ENCODE peak calls at places on chromosomes 12 and 14, in eight cellular contexts. One of them, this sample, is unnamed.

GRCh38 chr14:34347683-34348082 is 114.4 kb downstream of the SPTSSA start:
- DNase-seq in MM.1S: no peak
- DNase-seq in H1: no peak
- DNase-seq in neuronal stem cell: no peak
- DNase-seq in fibroblast of lung: no peak
- DNase-seq in HCT116: no peak
- DNase-seq in kidney: no peak
- DNase-seq in astrocyte: no peak
- DNase-seq in this sample: no peak

GRCh38 chr12:18653465-18653864 is 84.3 kb downstream of the PLCZ1 start:
- DNase-seq in MM.1S: no peak
- DNase-seq in kidney: no peak
- DNase-seq in H1: no peak
- DNase-seq in neuronal stem cell: no peak
- DNase-seq in astrocyte: no peak
- DNase-seq in HCT116: no peak
- DNase-seq in fibroblast of lung: no peak
- DNase-seq in this sample: no peak

GRCh38 chr14:78022059-78022458 is 148.1 kb upstream of the NRXN3 start:
- DNase-seq in astrocyte: peak; percentile 32
- DNase-seq in HCT116: peak; percentile 67
- DNase-seq in fibroblast of lung: peak; percentile 58
- DNase-seq in MM.1S: peak; percentile 63
- DNase-seq in neuronal stem cell: peak; percentile 67
- DNase-seq in H1: peak; percentile 95
- DNase-seq in kidney: no peak
- DNase-seq in this sample: peak; percentile 30

GRCh38 chr14:106013879-106014376 is 487.5 kb downstream of the TMEM121 start:
- DNase-seq in MM.1S: no peak
- DNase-seq in fibroblast of lung: no peak
- DNase-seq in astrocyte: no peak
- DNase-seq in H1: no peak
- DNase-seq in kidney: no peak
- DNase-seq in HCT116: no peak
- DNase-seq in neuronal stem cell: no peak
- DNase-seq in this sample: no peak

GRCh38 chr14:26204954-26205479 is 392.8 kb downstream of the NOVA1 start:
- DNase-seq in neuronal stem cell: peak; percentile 43
- DNase-seq in fibroblast of lung: peak; percentile 14
- DNase-seq in MM.1S: no peak
- DNase-seq in HCT116: no peak
- DNase-seq in astrocyte: no peak
- DNase-seq in kidney: peak; percentile 74
- DNase-seq in H1: peak; percentile 71
- DNase-seq in this sample: no peak

GRCh38 chr12:91203610-91204009 is 21.0 kb upstream of the DCN start:
- DNase-seq in kidney: no peak
- DNase-seq in H1: no peak
- DNase-seq in neuronal stem cell: no peak
- DNase-seq in HCT116: no peak
- DNase-seq in fibroblast of lung: no peak
- DNase-seq in MM.1S: no peak
- DNase-seq in astrocyte: no peak
- DNase-seq in this sample: no peak

GRCh38 chr12:78208106-78208505 is 377.4 kb downstream of the NAV3 start:
- DNase-seq in HCT116: no peak
- DNase-seq in H1: no peak
- DNase-seq in fibroblast of lung: peak; percentile 67
- DNase-seq in neuronal stem cell: no peak
- DNase-seq in MM.1S: no peak
- DNase-seq in kidney: no peak
- DNase-seq in astrocyte: peak; percentile 67
- DNase-seq in this sample: no peak

GRCh38 chr12:132322206-132323132 is 6.9 kb downstream of the GALNT9 start:
- DNase-seq in fibroblast of lung: no peak
- DNase-seq in MM.1S: no peak
- DNase-seq in kidney: peak; percentile 75
- DNase-seq in astrocyte: no peak
- DNase-seq in H1: no peak
- DNase-seq in neuronal stem cell: no peak
- DNase-seq in HCT116: no peak
- DNase-seq in this sample: no peak

GRCh38 chr12:109156586-109156985 is 40.2 kb downstream of the ACACB start:
- DNase-seq in neuronal stem cell: no peak
- DNase-seq in MM.1S: no peak
- DNase-seq in fibroblast of lung: no peak
- DNase-seq in HCT116: no peak
- DNase-seq in astrocyte: no peak
- DNase-seq in H1: no peak
- DNase-seq in kidney: no peak
- DNase-seq in this sample: no peak

GRCh38 chr12:116813271-116814041 is 67.8 kb downstream of the HRK start:
- DNase-seq in H1: no peak
- DNase-seq in kidney: no peak
- DNase-seq in neuronal stem cell: no peak
- DNase-seq in fibroblast of lung: peak; percentile 18
- DNase-seq in astrocyte: peak; percentile 11
- DNase-seq in MM.1S: no peak
- DNase-seq in HCT116: peak; percentile 41
- DNase-seq in this sample: peak; percentile 94

GRCh38 chr12:32736445-32736844 is 19.3 kb downstream of the YARS2 start:
- DNase-seq in fibroblast of lung: no peak
- DNase-seq in astrocyte: no peak
- DNase-seq in neuronal stem cell: no peak
- DNase-seq in HCT116: no peak
- DNase-seq in kidney: no peak
- DNase-seq in MM.1S: no peak
- DNase-seq in H1: no peak
- DNase-seq in this sample: no peak

GRCh38 chr12:109741970-109742372 is 28.3 kb downstream of the FAM222A start:
- DNase-seq in fibroblast of lung: no peak
- DNase-seq in astrocyte: no peak
- DNase-seq in neuronal stem cell: no peak
- DNase-seq in H1: peak; percentile 39
- DNase-seq in MM.1S: no peak
- DNase-seq in HCT116: no peak
- DNase-seq in kidney: peak; percentile 30
- DNase-seq in this sample: no peak

GRCh38 chr12:6827982-6828670 is at the start of gene P3H3:
- DNase-seq in HCT116: no peak
- DNase-seq in H1: peak; percentile 76
- DNase-seq in neuronal stem cell: no peak
- DNase-seq in MM.1S: no peak
- DNase-seq in astrocyte: peak; percentile 42
- DNase-seq in kidney: peak; percentile 84
- DNase-seq in fibroblast of lung: peak; percentile 56
- DNase-seq in this sample: no peak

GRCh38 chr12:66550626-66551025 is 128.2 kb downstream of the GRIP1 start:
- DNase-seq in kidney: no peak
- DNase-seq in H1: no peak
- DNase-seq in neuronal stem cell: no peak
- DNase-seq in fibroblast of lung: no peak
- DNase-seq in astrocyte: no peak
- DNase-seq in MM.1S: no peak
- DNase-seq in HCT116: no peak
- DNase-seq in this sample: no peak

GRCh38 chr12:15446798-15447197 is 124.5 kb downstream of the PTPRO start:
- DNase-seq in astrocyte: peak; percentile 57
- DNase-seq in fibroblast of lung: peak; percentile 71
- DNase-seq in HCT116: no peak
- DNase-seq in neuronal stem cell: no peak
- DNase-seq in MM.1S: no peak
- DNase-seq in H1: no peak
- DNase-seq in kidney: no peak
- DNase-seq in this sample: peak; percentile 85

GRCh38 chr14:91892918-91893527 is 25.7 kb upstream of the TC2N start:
- DNase-seq in kidney: peak; percentile 20
- DNase-seq in fibroblast of lung: no peak
- DNase-seq in neuronal stem cell: peak; percentile 36
- DNase-seq in H1: peak; percentile 82
- DNase-seq in HCT116: peak; percentile 23
- DNase-seq in astrocyte: no peak
- DNase-seq in MM.1S: no peak
- DNase-seq in this sample: no peak

GRCh38 chr14:75715926-75716780 is 55.1 kb downstream of the TTLL5 start:
- DNase-seq in fibroblast of lung: peak; percentile 82
- DNase-seq in astrocyte: peak; percentile 80
- DNase-seq in kidney: no peak
- DNase-seq in H1: no peak
- DNase-seq in neuronal stem cell: no peak
- DNase-seq in HCT116: no peak
- DNase-seq in MM.1S: no peak
- DNase-seq in this sample: no peak

GRCh38 chr14:75714993-75715392 is 53.9 kb downstream of the TTLL5 start:
- DNase-seq in fibroblast of lung: peak; percentile 14
- DNase-seq in HCT116: no peak
- DNase-seq in neuronal stem cell: no peak
- DNase-seq in MM.1S: no peak
- DNase-seq in H1: no peak
- DNase-seq in kidney: no peak
- DNase-seq in astrocyte: no peak
- DNase-seq in this sample: no peak

GRCh38 chr14:75711134-75711795 is 50.2 kb downstream of the TTLL5 start:
- DNase-seq in fibroblast of lung: peak; percentile 67
- DNase-seq in astrocyte: peak; percentile 57
- DNase-seq in MM.1S: no peak
- DNase-seq in H1: peak; percentile 47
- DNase-seq in HCT116: peak; percentile 43
- DNase-seq in neuronal stem cell: peak; percentile 33
- DNase-seq in kidney: no peak
- DNase-seq in this sample: no peak

GRCh38 chr14:75709207-75709812 is 48.3 kb downstream of the TTLL5 start:
- DNase-seq in kidney: peak; percentile 81
- DNase-seq in H1: peak; percentile 56
- DNase-seq in MM.1S: peak; percentile 34
- DNase-seq in neuronal stem cell: peak; percentile 59
- DNase-seq in fibroblast of lung: peak; percentile 74
- DNase-seq in astrocyte: peak; percentile 64
- DNase-seq in HCT116: peak; percentile 68
- DNase-seq in this sample: no peak

DNA sequence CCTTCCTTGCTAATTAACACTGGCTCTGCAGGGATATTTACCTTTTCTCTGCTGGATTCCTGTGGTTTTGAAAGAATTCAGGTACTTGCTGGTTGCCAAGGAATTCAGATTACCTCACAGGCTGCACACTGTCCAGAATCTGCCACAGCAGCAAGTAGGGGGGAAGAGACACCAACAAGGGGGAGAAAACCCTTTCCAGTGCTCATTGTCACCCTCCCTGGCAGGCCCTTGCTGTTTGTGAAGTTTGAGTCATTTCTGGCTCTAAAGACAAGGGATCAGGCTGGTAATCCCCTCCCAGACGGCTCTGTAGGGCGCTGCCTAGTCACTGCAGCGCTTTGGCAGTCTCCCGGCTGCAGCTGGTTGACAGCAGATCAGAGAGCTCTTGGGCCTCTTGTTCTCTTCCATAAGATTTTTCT is 50.8 kb downstream of the TTLL5 start:
- DNase-seq in neuronal stem cell: peak; percentile 55
- DNase-seq in astrocyte: peak; percentile 95
- DNase-seq in H1: peak; percentile 51
- DNase-seq in fibroblast of lung: peak; percentile 97
- DNase-seq in kidney: peak; percentile 91
- DNase-seq in MM.1S: no peak
- DNase-seq in HCT116: peak; percentile 34
- DNase-seq in this sample: peak; percentile 71
- H3K9ac ChIP-seq in neuronal stem cell: no peak overlapping the region
- H3K9ac ChIP-seq in astrocyte: peak overlapping the region; percentile 71
- H3K9ac ChIP-seq in H1: no peak overlapping the region
- H3K9ac ChIP-seq in fibroblast of lung: no peak overlapping the region
- H3K9ac ChIP-seq in kidney: no peak overlapping the region
- H3K9ac ChIP-seq in MM.1S: no peak overlapping the region
- H3K9ac ChIP-seq in HCT116: peak overlapping the region; percentile 23
- H3K9ac ChIP-seq in this sample: peak overlapping the region; percentile 2

DNA sequence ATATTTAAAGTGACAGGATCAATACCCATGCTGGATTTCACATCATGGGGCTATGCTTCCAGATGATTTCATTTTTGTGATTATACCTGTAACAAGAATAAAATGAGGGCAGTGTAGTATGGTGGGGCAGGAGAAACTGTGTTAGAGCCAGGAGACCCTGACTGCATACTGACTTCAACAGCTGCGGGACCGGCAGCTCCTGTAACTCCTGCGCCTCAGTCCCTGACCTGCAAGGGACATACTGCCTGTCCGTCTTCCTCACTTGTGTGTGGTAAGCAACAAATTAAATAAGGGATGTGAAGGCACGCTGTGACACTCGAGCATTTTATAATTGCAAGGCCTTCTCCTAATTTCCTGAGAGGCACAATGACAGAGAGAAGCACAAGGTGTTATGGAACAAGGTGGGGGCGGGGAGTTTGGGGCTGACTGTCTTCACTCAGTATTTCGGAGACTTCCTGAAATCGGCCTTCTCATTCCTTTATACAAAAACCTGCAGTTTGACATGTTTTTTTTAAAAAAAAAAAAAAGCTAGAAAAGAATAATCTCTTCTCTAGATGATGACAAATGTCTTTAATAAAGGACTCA is 164.2 kb downstream of the TTC7B start:
- DNase-seq in neuronal stem cell: no peak
- DNase-seq in H1: no peak
- DNase-seq in kidney: no peak
- DNase-seq in MM.1S: no peak
- DNase-seq in fibroblast of lung: no peak
- DNase-seq in astrocyte: no peak
- DNase-seq in HCT116: no peak
- DNase-seq in this sample: no peak
- H3K9ac ChIP-seq in neuronal stem cell: no peak overlapping the region
- H3K9ac ChIP-seq in H1: no peak overlapping the region
- H3K9ac ChIP-seq in kidney: no peak overlapping the region
- H3K9ac ChIP-seq in MM.1S: no peak overlapping the region
- H3K9ac ChIP-seq in fibroblast of lung: no peak overlapping the region
- H3K9ac ChIP-seq in astrocyte: no peak overlapping the region
- H3K9ac ChIP-seq in HCT116: no peak overlapping the region
- H3K9ac ChIP-seq in this sample: no peak overlapping the region

DNA sequence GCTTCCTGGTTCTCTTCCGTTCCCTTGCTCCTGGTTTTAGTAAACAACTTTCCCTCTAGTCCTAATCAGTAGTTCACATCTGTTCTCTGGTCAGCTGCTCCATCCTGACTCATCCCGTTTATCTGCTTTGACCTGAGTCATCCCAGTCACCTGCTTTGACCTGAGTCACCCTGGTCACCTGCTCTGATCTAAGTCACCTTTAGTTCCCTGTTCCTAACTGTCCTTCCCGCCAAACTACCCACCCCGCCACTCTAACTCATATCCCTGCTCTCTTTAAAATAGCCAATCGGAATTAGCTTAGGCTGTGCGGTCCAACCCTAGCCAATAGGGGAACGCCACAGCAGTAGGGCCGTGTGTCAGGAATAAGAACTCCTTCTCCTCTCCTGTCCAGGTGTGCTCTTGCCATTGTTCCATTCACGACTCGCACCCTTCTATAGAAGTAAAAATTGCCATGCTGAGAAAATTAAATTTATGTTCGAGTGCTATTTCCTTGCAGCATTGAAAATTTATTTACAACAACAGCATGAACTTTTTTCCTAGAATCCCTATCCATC is 3.1 kb upstream of the ANKRD33 start:
- DNase-seq in kidney: peak; percentile 31
- DNase-seq in HCT116: peak; percentile 31
- DNase-seq in MM.1S: no peak
- DNase-seq in H1: no peak
- DNase-seq in astrocyte: no peak
- DNase-seq in fibroblast of lung: no peak
- DNase-seq in neuronal stem cell: no peak
- DNase-seq in this sample: peak; percentile 23
- H3K9ac ChIP-seq in kidney: no peak overlapping the region
- H3K9ac ChIP-seq in HCT116: no peak overlapping the region
- H3K9ac ChIP-seq in MM.1S: no peak overlapping the region
- H3K9ac ChIP-seq in H1: no peak overlapping the region
- H3K9ac ChIP-seq in astrocyte: no peak overlapping the region
- H3K9ac ChIP-seq in fibroblast of lung: no peak overlapping the region
- H3K9ac ChIP-seq in neuronal stem cell: no peak overlapping the region
- H3K9ac ChIP-seq in this sample: no peak overlapping the region

GRCh38 chr12:114683709-114684097 is 272 bp downstream of the TBX3 start:
- DNase-seq in neuronal stem cell: no peak
- DNase-seq in HCT116: no peak
- DNase-seq in H1: no peak
- DNase-seq in MM.1S: no peak
- DNase-seq in kidney: no peak
- DNase-seq in fibroblast of lung: no peak
- DNase-seq in astrocyte: no peak
- DNase-seq in this sample: no peak
- H3K9ac ChIP-seq in neuronal stem cell: peak overlapping the region; percentile 3
- H3K9ac ChIP-seq in HCT116: peak overlapping the region; percentile 83
- H3K9ac ChIP-seq in H1: peak overlapping the region; percentile 26
- H3K9ac ChIP-seq in MM.1S: no peak overlapping the region
- H3K9ac ChIP-seq in kidney: peak overlapping the region; percentile 12
- H3K9ac ChIP-seq in fibroblast of lung: peak overlapping the region; percentile 94
- H3K9ac ChIP-seq in astrocyte: peak overlapping the region; percentile 98
- H3K9ac ChIP-seq in this sample: peak overlapping the region; percentile 85

This sample was measured in keratinocyte.